ENCODE peak calls at places on chromosome 19, in six cellular contexts. R is pancreas, Y is OCI-LY7, K is neural progenitor cell, N is suprapubic skin, Q is mammary epithelial cell. O is an unnamed sample. For H3K4me1 and H3K9me3, the result is how much of the 10 kb centered on the place peaks cover.

GRCh38 chr19:58575183-58576041 is 2.3 kb upstream of the MZF1 start:
- DNase-seq in R (peak), K (peak), Y (peak), N (peak), Q (peak), O (peak)

GRCh38 chr19:10238172-10238783 is 7.1 kb upstream of the S1PR2 start:
- DNase-seq in Q (no peak), N (peak), K (no peak), Y (peak), R (no peak), O (no peak)

GRCh38 chr19:40585677-40586422 is 9.2 kb downstream of the SHKBP1 start:
- DNase-seq in K (no peak), N (no peak), Y (no peak), R (no peak), Q (peak), O (no peak)

GRCh38 chr19:36090930-36091695 is 19.8 kb upstream of the OVOL3 start:
- DNase-seq in N (no peak), R (no peak), K (no peak), Y (no peak), Q (no peak), O (no peak)

GRCh38 chr19:41753159-41753558 is 2.2 kb upstream of the CEACAM6 start:
- DNase-seq in Y (peak), N (no peak), R (peak), Q (peak), K (peak), O (no peak)

GRCh38 chr19:5472303-5472702 is 17.1 kb downstream of the ZNRF4 start:
- DNase-seq in N (no peak), R (no peak), Y (no peak), K (no peak), Q (peak), O (no peak)

GRCh38 chr19:41367848-41368301 is 3.9 kb upstream of the B9D2 start:
- DNase-seq in Y (no peak), Q (peak), K (no peak), N (no peak), R (no peak), O (no peak)

GRCh38 chr19:40592170-40592569 is 9.0 kb upstream of the LTBP4 start:
- DNase-seq in Q (peak), K (peak), N (no peak), Y (peak), R (no peak), O (no peak)

GRCh38 chr19:44019498-44019897 is 5.7 kb upstream of the ZNF222 start:
- DNase-seq in K (no peak), R (no peak), Y (no peak), N (no peak), Q (no peak), O (no peak)

GRCh38 chr19:46863818-46864629 is 3.2 kb downstream of the ARHGAP35 start:
- DNase-seq in N (peak), Q (peak), Y (no peak), K (peak), R (no peak), O (no peak)

GRCh38 chr19:40932008-40932959 is 50.3 kb upstream of the CYP2A7 start:
- DNase-seq in K (no peak), Y (no peak), Q (no peak), R (no peak), N (no peak), O (no peak)

GRCh38 chr19:48926909-48927308 is 6.6 kb upstream of the DHDH start:
- DNase-seq in N (no peak), Y (no peak), Q (peak), K (no peak), R (no peak), O (no peak)

GRCh38 chr19:15231256-15231655 is 992 bp downstream of the EPHX3 start:
- DNase-seq in Q (no peak), N (no peak), R (no peak), Y (no peak), K (no peak), O (no peak)

GRCh38 chr19:4172861-4173473 is 9.4 kb downstream of the SIRT6 start:
- DNase-seq in N (no peak), Y (no peak), K (peak), Q (peak), R (peak), O (no peak)

GRCh38 chr19:46943150-46943946 is 76.3 kb upstream of the NPAS1 start:
- DNase-seq in K (no peak), Y (no peak), R (no peak), N (no peak), Q (no peak), O (no peak)

GRCh38 chr19:42198676-42199439 is 18.6 kb downstream of the DEDD2 start:
- DNase-seq in N (no peak), K (no peak), Y (peak), Q (no peak), R (no peak), O (no peak)

GRCh38 chr19:15464394-15465385 is at the start of gene RASAL3:
- DNase-seq in K (no peak), R (no peak), N (no peak), Y (peak), Q (no peak), O (no peak)

GRCh38 chr19:31553844-31554215 is 204.6 kb upstream of the TSHZ3 start:
- DNase-seq in K (no peak), N (no peak), Y (no peak), Q (no peak), R (no peak), O (no peak)

GRCh38 chr19:3479177-3479818 is 1.0 kb downstream of the SMIM24 start:
- DNase-seq in N (peak), K (peak), Y (peak), Q (no peak), R (no peak), O (no peak)

GRCh38 chr19:35977446-35978222 is 17.4 kb upstream of the SDHAF1 start:
- DNase-seq in Y (peak), Q (no peak), K (peak), R (no peak), N (no peak), O (no peak)

GRCh38 chr19:48737360-48737998 is 2.9 kb downstream of the RASIP1 start:
- DNase-seq in R (peak), N (no peak), Q (no peak), K (peak), Y (no peak), O (no peak)

GRCh38 chr19:40519352-40520322 is 52.8 kb downstream of the SPTBN4 start:
- DNase-seq in N (no peak), Q (peak), K (peak), R (no peak), Y (no peak), O (no peak)

GRCh38 chr19:29806098-29806866 is 5.5 kb upstream of the CCNE1 start:
- DNase-seq in Y (no peak), R (no peak), K (peak), Q (no peak), N (no peak), O (no peak)

GRCh38 chr19:18765224-18765623 is 25.9 kb downstream of the COMP start:
- DNase-seq in N (no peak), Q (no peak), K (no peak), R (no peak), Y (peak), O (no peak)

GRCh38 chr19:9597027-9597426 is 12.7 kb upstream of the ZNF121 start:
- DNase-seq in N (no peak), Q (peak), K (no peak), Y (no peak), R (no peak), O (no peak)

DNA sequence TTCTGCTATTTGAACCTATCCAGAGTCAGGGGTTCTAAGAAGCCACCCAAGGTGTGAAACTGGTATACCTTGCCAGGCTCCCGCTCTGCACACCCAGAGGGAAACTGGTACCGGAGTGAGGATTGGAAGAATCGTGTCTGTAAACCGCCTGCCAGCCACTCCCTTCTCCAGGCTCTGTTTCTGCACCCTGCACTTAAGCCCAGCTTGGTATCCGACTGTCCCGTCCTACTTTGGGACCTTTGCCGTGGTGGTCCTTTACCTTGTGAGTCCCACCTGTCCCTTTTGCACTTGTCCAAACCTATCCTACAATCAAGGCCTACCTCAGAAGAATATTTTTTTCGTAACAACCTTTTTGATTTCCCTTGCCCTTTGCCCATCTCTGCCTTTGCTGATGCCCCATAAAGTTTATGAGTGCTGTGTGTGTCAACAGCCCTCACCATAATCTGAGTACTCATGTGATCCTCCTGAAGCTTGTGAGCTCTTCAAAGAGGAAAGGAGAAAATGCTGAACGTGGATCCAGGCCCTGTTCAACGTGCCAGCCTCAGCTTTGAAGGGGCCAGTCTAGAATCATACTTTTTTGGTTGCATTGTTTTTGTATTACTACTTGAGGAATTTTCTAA is 44.6 kb downstream of the GARRE1 start:
- DNase-seq in N (no peak), Y (no peak), R (no peak), Q (no peak), K (no peak), O (no peak)
- H3K27ac ChIP-seq in N (no peak), Y (no peak), R (no peak), Q (no peak), K (no peak), O (no peak)

GRCh38 chr19:12843999-12844732 is 5.9 kb downstream of the MAST1 start:
- DNase-seq in Y (no peak), K (no peak), N (no peak), R (no peak), Q (no peak), O (no peak)

GRCh38 chr19:12843328-12843727 is 5.0 kb downstream of the MAST1 start:
- DNase-seq in N (no peak), R (peak), Q (no peak), K (no peak), Y (no peak), O (no peak)

GRCh38 chr19:12841094-12841493 is 2.8 kb downstream of the MAST1 start:
- DNase-seq in N (no peak), K (peak), R (peak), Q (no peak), Y (no peak), O (no peak)

GRCh38 chr19:12840091-12841079 is 2.1 kb downstream of the MAST1 start:
- DNase-seq in K (peak), R (peak), Y (peak), N (peak), Q (peak), O (no peak)

DNA sequence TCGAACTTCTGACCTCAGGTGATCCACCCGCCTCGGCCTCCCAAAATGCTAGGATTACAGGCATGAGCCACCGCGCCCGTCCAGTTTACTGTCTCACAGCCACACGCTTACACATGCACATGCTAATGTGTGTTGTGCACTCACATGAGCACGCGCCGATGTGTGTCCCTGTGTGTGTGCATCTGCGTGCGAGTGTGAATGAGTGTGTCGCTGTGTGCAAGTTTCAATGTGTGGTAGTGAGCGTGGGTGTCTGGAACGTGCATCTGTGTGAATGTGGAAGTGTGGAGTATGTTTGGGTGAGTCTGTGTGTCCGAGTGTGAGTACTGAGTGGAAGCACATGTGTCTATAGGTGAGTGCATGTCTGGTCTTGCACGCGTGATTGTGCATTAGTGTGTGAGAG is 4.2 kb downstream of the MAST1 start:
- DNase-seq in N (no peak), Q (no peak), K (no peak), Y (no peak), R (no peak), O (no peak)
- H3K4me1 ChIP-seq in N (under half), Q (under half), K (under half), Y (under half), R (under half), O (under half)

GRCh38 chr19:57465680-57466381 is 8.9 kb upstream of the VN1R1 start:
- DNase-seq in R (no peak), Q (peak), K (peak), N (no peak), Y (peak), O (no peak)
- H3K9me3 ChIP-seq in R (under half), Q (under half), K (under half), N (half or more), Y (under half), O (half or more)

GRCh38 chr19:2044709-2045500 is 6.1 kb downstream of the MKNK2 start:
- DNase-seq in K (no peak), R (peak), Q (no peak), N (no peak), Y (no peak), O (no peak)

GRCh38 chr19:2043864-2044708 is 7.0 kb downstream of the MKNK2 start:
- DNase-seq in R (peak), K (peak), Q (no peak), N (peak), Y (peak), O (peak)

GRCh38 chr19:2041686-2042484 is 9.2 kb downstream of the MKNK2 start:
- DNase-seq in N (peak), K (peak), Y (peak), Q (peak), R (peak), O (peak)

GRCh38 chr19:2042485-2043268 is 8.4 kb downstream of the MKNK2 start:
- DNase-seq in K (peak), N (peak), R (peak), Y (no peak), Q (no peak), O (peak)

DNA sequence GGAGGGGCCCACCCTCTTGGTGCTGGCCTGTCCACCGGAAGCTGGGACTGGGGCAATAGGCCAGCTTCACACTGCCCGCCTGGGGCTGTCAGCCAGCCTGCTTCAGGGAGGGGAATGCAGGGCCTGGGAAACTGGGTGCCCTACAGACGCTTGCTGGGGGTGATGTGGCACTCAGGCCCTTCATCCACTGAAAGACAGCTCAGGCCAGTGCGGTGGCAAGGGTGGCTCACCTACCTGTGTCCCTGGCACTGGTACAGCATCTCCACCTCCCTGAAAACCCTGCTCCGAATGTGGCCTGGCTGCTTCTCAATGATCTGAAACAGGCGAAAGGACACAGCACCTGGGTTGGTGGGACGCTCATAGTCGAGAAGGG is 7.8 kb downstream of the MKNK2 start:
- DNase-seq in Y (no peak), Q (no peak), R (peak), K (peak), N (peak), O (peak)
- H3K27ac ChIP-seq in Y (peak), Q (no peak), R (no peak), K (no peak), N (peak), O (peak)

GRCh38 chr19:13840751-13841338 is 36.1 kb upstream of the NANOS3 start:
- DNase-seq in Q (no peak), K (no peak), N (no peak), R (no peak), Y (no peak), O (no peak)

GRCh38 chr19:13839938-13840750 is 36.8 kb upstream of the NANOS3 start:
- DNase-seq in N (peak), K (no peak), Y (no peak), R (peak), Q (peak), O (no peak)

GRCh38 chr19:13843104-13843921 is 33.6 kb upstream of the NANOS3 start:
- DNase-seq in Q (peak), Y (no peak), K (peak), R (peak), N (peak), O (no peak)

GRCh38 chr19:13842294-13843103 is 34.4 kb upstream of the NANOS3 start:
- DNase-seq in Y (peak), R (peak), K (peak), N (peak), Q (peak), O (peak)

GRCh38 chr19:13841339-13842293 is 35.3 kb upstream of the NANOS3 start:
- DNase-seq in R (peak), K (no peak), N (peak), Q (peak), Y (no peak), O (no peak)
- H3K4me1 ChIP-seq in R (under half), K (under half), N (half or more), Q (under half), Y (half or more), O (half or more)

GRCh38 chr19:8109455-8109854 is 39.9 kb downstream of the FBN3 start:
- DNase-seq in Y (no peak), Q (no peak), R (no peak), N (no peak), K (no peak), O (no peak)

GRCh38 chr19:8109890-8110662 is 39.3 kb downstream of the FBN3 start:
- DNase-seq in N (no peak), R (no peak), K (no peak), Y (no peak), Q (no peak), O (no peak)

GRCh38 chr19:8108560-8109445 is 40.6 kb downstream of the FBN3 start:
- DNase-seq in N (no peak), R (no peak), Q (no peak), Y (no peak), K (no peak), O (no peak)

GRCh38 chr19:8105471-8105870 is 43.9 kb downstream of the FBN3 start:
- DNase-seq in Q (no peak), Y (no peak), N (no peak), R (no peak), K (no peak), O (no peak)

GRCh38 chr19:8107301-8107903 is 42.0 kb downstream of the FBN3 start:
- DNase-seq in R (no peak), N (no peak), Q (no peak), Y (no peak), K (no peak), O (no peak)
- H3K9me3 ChIP-seq in R (under half), N (under half), Q (under half), Y (under half), K (under half), O (under half)

GRCh38 chr19:33876619-33877018 is 79.9 kb downstream of the KCTD15 start:
- DNase-seq in R (no peak), K (no peak), N (no peak), Q (no peak), Y (no peak), O (no peak)

GRCh38 chr19:33876192-33876591 is 79.5 kb downstream of the KCTD15 start:
- DNase-seq in R (no peak), Y (no peak), N (no peak), K (no peak), Q (no peak), O (no peak)

GRCh38 chr19:33878136-33878535 is 81.5 kb downstream of the KCTD15 start:
- DNase-seq in Q (no peak), N (no peak), R (no peak), Y (no peak), K (no peak), O (no peak)

GRCh38 chr19:33879818-33880575 is 83.3 kb downstream of the KCTD15 start:
- DNase-seq in Y (no peak), K (no peak), Q (no peak), N (no peak), R (peak), O (no peak)

GRCh38 chr19:33878912-33879810 is 82.5 kb downstream of the KCTD15 start:
- DNase-seq in K (no peak), N (no peak), Q (no peak), Y (no peak), R (no peak), O (no peak)
- H3K27ac ChIP-seq in K (no peak), N (no peak), Q (no peak), Y (no peak), R (peak), O (no peak)

GRCh38 chr19:49927526-49928264 is 1.3 kb upstream of the ATF5 start:
- DNase-seq in N (no peak), Y (no peak), R (no peak), Q (no peak), K (no peak), O (no peak)
- H3K4me1 ChIP-seq in N (under half), Y (half or more), R (under half), Q (under half), K (under half), O (under half)

DNA sequence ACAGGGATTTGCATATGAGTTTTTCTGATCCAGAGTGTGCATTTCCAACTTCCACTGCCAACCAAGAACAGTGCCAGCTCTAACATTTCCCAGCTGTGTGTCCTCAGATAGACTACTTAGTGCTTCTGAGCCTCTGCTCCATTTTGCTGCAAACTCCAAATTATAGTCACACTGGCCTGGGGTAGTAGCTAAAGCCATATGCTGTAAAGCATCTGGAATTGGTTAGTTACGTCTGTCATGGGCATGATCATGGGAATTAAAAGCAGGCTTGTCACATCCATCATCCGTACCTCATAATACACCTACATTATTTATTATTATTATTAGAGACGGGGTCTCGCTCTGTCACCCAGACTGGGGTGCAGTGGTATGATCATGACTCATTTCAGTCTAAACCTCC is 7.1 kb downstream of the ELAVL3 start:
- DNase-seq in N (no peak), R (no peak), Q (no peak), Y (no peak), K (no peak), O (no peak)
- H3K9me3 ChIP-seq in N (under half), R (under half), Q (under half), Y (under half), K (under half), O (under half)

DNA sequence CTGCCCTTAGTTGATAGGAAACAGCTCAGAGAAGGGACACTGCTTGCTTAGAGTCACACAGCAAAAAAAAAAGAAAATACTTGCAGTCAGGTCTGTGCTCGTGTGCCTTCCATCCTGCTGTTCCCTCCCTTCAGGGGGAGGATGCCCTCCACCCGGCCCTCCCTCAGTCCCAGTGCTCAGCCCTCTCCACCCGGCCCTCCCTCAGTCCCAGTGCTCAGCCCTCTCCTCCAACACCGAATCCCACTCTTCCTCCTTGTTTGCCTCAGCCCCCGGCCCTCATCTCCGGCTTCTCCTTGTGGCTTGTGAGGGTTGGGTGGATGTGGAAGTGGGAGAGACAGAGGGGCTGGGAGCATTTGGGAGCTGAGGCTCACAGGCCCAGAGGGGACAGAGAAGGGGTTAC is 5.8 kb downstream of the TFPT start:
- DNase-seq in R (no peak), K (no peak), Q (no peak), Y (no peak), N (no peak), O (no peak)
- H3K27ac ChIP-seq in R (no peak), K (no peak), Q (no peak), Y (no peak), N (no peak), O (no peak)